ENCODE peak calls at places on chromosomes 4 and X, in seven cellular contexts. F is kidney tubule cell, Y is ACHN, V is omental fat pad, X is brain pericyte, M is NCI-H526, D is adipocyte. B is an unnamed sample.

GRCh38 chr4:88277711-88278025 is 6.7 kb downstream of the PPM1K start:
- DNase-seq in F (no peak), Y (no peak), V (no peak), X (no peak), M (no peak), D (no peak), B (no peak)

GRCh38 chr4:41692717-41693345 is 55.7 kb downstream of the PHOX2B start:
- DNase-seq in F (peak), Y (peak), V (no peak), X (peak), M (peak), D (peak), B (no peak)

GRCh38 chr4:64713256-64713840 is 304.1 kb upstream of the TECRL start:
- DNase-seq in F (peak), Y (peak), V (no peak), X (no peak), M (peak), D (peak), B (no peak)

GRCh38 chr4:118973295-118973694 is 84.6 kb downstream of the SYNPO2 start:
- DNase-seq in F (no peak), Y (no peak), V (no peak), X (no peak), M (no peak), D (no peak), B (no peak)

GRCh38 chr4:151541438-151542071 is 132.6 kb downstream of the FHIP1A start:
- DNase-seq in F (peak), Y (no peak), V (no peak), X (peak), M (no peak), D (peak), B (no peak)

GRCh38 chr4:103996637-103997036 is 276.9 kb upstream of the TACR3 start:
- DNase-seq in F (peak), Y (peak), V (no peak), X (no peak), M (no peak), D (peak), B (no peak)

GRCh38 chrX:151982217-151982616 is 7.7 kb upstream of the GABRE start:
- DNase-seq in F (peak), Y (peak), V (no peak), X (no peak), M (no peak), D (peak), B (no peak)

GRCh38 chr4:61572160-61572559 is 372.0 kb downstream of the ADGRL3 start:
- DNase-seq in F (peak), Y (peak), V (no peak), X (no peak), M (no peak), D (peak), B (no peak)

GRCh38 chr4:153374471-153374870 is 30.0 kb downstream of the MND1 start:
- DNase-seq in F (no peak), Y (no peak), V (no peak), X (no peak), M (no peak), D (peak), B (no peak)

GRCh38 chrX:38233891-38234807 is 13.5 kb upstream of the SRPX start:
- DNase-seq in F (peak), Y (peak), V (no peak), X (no peak), M (no peak), D (peak), B (no peak)

GRCh38 chr4:26140150-26140898 is 180.5 kb upstream of the RBPJ start:
- DNase-seq in F (peak), Y (no peak), V (no peak), X (no peak), M (no peak), D (peak), B (no peak)

GRCh38 chr4:25253072-25253447 is 19.2 kb downstream of the PI4K2B start:
- DNase-seq in F (peak), Y (peak), V (no peak), X (no peak), M (no peak), D (no peak), B (no peak)

GRCh38 chr4:52369649-52370048 is 289.5 kb downstream of the USP46 start:
- DNase-seq in F (peak), Y (no peak), V (no peak), X (no peak), M (no peak), D (no peak), B (no peak)

GRCh38 chr4:36244257-36245084 is at the start of gene ARAP2:
- DNase-seq in F (peak), Y (peak), V (peak), X (no peak), M (peak), D (peak), B (no peak)

GRCh38 chr4:22970665-22971064 is 277.9 kb downstream of the GBA3 start:
- DNase-seq in F (no peak), Y (no peak), V (no peak), X (no peak), M (no peak), D (no peak), B (no peak)

GRCh38 chr4:47550899-47551548 is 65.9 kb downstream of the ATP10D start:
- DNase-seq in F (no peak), Y (no peak), V (no peak), X (no peak), M (no peak), D (no peak), B (no peak)

GRCh38 chr4:55819634-55820033 is at the start of gene EXOC1L:
- DNase-seq in F (no peak), Y (no peak), V (no peak), X (no peak), M (peak), D (peak), B (no peak)

GRCh38 chr4:173121044-173121685 is 47.4 kb upstream of the GALNT7 start:
- DNase-seq in F (peak), Y (no peak), V (no peak), X (no peak), M (peak), D (peak), B (no peak)

GRCh38 chr4:8905773-8906667 is 34.4 kb upstream of the HMX1 start:
- DNase-seq in F (no peak), Y (no peak), V (no peak), X (no peak), M (no peak), D (no peak), B (peak)

GRCh38 chrX:47501226-47502071 is 18.4 kb upstream of the ZNF41 start:
- DNase-seq in F (no peak), Y (no peak), V (no peak), X (no peak), M (no peak), D (peak), B (no peak)

GRCh38 chr4:26573389-26573794 is 10.5 kb upstream of the TBC1D19 start:
- DNase-seq in F (peak), Y (no peak), V (no peak), X (no peak), M (no peak), D (peak), B (no peak)

GRCh38 chr4:122854860-122855259 is 28.2 kb downstream of the FGF2 start:
- DNase-seq in F (no peak), Y (no peak), V (no peak), X (no peak), M (peak), D (peak), B (no peak)

GRCh38 chr4:59818656-59819055 is 1381.5 kb upstream of the ADGRL3 start:
- DNase-seq in F (no peak), Y (peak), V (no peak), X (no peak), M (peak), D (no peak), B (no peak)

GRCh38 chrX:118562574-118563164 is 67.1 kb downstream of the DOCK11 start:
- DNase-seq in F (no peak), Y (no peak), V (no peak), X (no peak), M (no peak), D (no peak), B (no peak)

GRCh38 chrX:40423299-40423698 is 157.5 kb upstream of the ATP6AP2 start:
- DNase-seq in F (no peak), Y (no peak), V (no peak), X (no peak), M (no peak), D (no peak), B (no peak)

GRCh38 chr4:27921236-27921635 is 1060.6 kb downstream of the STIM2 start:
- DNase-seq in F (no peak), Y (no peak), V (no peak), X (no peak), M (no peak), D (peak), B (no peak)

GRCh38 chrX:138710866-138711331 is 618 bp downstream of the FGF13 start:
- DNase-seq in F (no peak), Y (no peak), V (no peak), X (no peak), M (peak), D (no peak), B (no peak)

GRCh38 chrX:113400193-113400704 is 559.6 kb upstream of the AMOT start:
- DNase-seq in F (peak), Y (no peak), V (no peak), X (no peak), M (no peak), D (peak), B (no peak)

GRCh38 chr4:147582386-147583077 is 34.7 kb upstream of the TMEM184C start:
- DNase-seq in F (peak), Y (no peak), V (no peak), X (no peak), M (no peak), D (no peak), B (no peak)

GRCh38 chrX:24124227-24124799 is 25.2 kb upstream of the ZFX start:
- DNase-seq in F (no peak), Y (no peak), V (no peak), X (no peak), M (no peak), D (no peak), B (no peak)

GRCh38 chr4:153081693-153082092 is 122.5 kb upstream of the TRIM2 start:
- DNase-seq in F (no peak), Y (no peak), V (no peak), X (no peak), M (no peak), D (no peak), B (no peak)

GRCh38 chr4:38565271-38566199 is 98.5 kb upstream of the KLF3 start:
- DNase-seq in F (no peak), Y (no peak), V (no peak), X (no peak), M (no peak), D (peak), B (no peak)

GRCh38 chrX:115642895-115643530 is 82.0 kb downstream of the PLS3 start:
- DNase-seq in F (peak), Y (peak), V (no peak), X (peak), M (peak), D (peak), B (no peak)

GRCh38 chr4:101813604-101814003 is 23.1 kb downstream of the BANK1 start:
- DNase-seq in F (no peak), Y (no peak), V (no peak), X (no peak), M (no peak), D (no peak), B (no peak)

GRCh38 chrX:139224953-139225665 is 305.4 kb upstream of the F9 start:
- DNase-seq in F (no peak), Y (no peak), V (no peak), X (no peak), M (no peak), D (no peak), B (no peak)

GRCh38 chr4:113452868-113453620 is 308.5 kb downstream of the CAMK2D start:
- DNase-seq in F (peak), Y (no peak), V (no peak), X (no peak), M (peak), D (peak), B (no peak)

GRCh38 chr4:83255584-83255983 is 29.0 kb downstream of the COQ2 start:
- DNase-seq in F (peak), Y (peak), V (no peak), X (no peak), M (no peak), D (peak), B (no peak)

GRCh38 chr4:38791005-38791404 is 8.2 kb upstream of the TLR10 start:
- DNase-seq in F (no peak), Y (no peak), V (no peak), X (no peak), M (no peak), D (no peak), B (no peak)

GRCh38 chrX:29617276-29617675 is 598.1 kb upstream of the MAGEB2 start:
- DNase-seq in F (peak), Y (peak), V (no peak), X (no peak), M (no peak), D (peak), B (no peak)

B was measured in suprapubic skin.